ENCODE peak calls at places on chromosome 21, in nine cellular contexts. M, D, Y, K, P, S, V, R and F are unnamed samples.

GRCh38 chr21:44932366-44933181 is 7.3 kb upstream of the SLX9 start:
- DNase-seq in M (no peak), D (peak), Y (no peak), K (peak), P (peak), S (peak), V (no peak), R (no peak), F (no peak)

GRCh38 chr21:42362198-42362597 is 4.1 kb downstream of the TFF1 start:
- DNase-seq in M (no peak), D (no peak), Y (no peak), K (no peak), P (no peak), S (no peak), V (no peak), R (no peak), F (no peak)

GRCh38 chr21:43364851-43365424 is 62.0 kb downstream of the SIK1 start:
- DNase-seq in M (no peak), D (no peak), Y (no peak), K (no peak), P (no peak), S (no peak), V (no peak), R (no peak), F (no peak)

GRCh38 chr21:45153358-45154318 is 79.3 kb downstream of the ADARB1 start:
- DNase-seq in M (no peak), D (no peak), Y (peak), K (no peak), P (peak), S (no peak), V (no peak), R (no peak), F (no peak)

GRCh38 chr21:25171438-25171837 is 435.8 kb downstream of the MRPL39 start:
- DNase-seq in M (peak), D (no peak), Y (peak), K (no peak), P (peak), S (no peak), V (no peak), R (no peak), F (no peak)

GRCh38 chr21:44648557-44649311 is 2.5 kb downstream of the KRTAP10-11 start:
- DNase-seq in M (no peak), D (no peak), Y (no peak), K (no peak), P (no peak), S (no peak), V (no peak), R (no peak), F (no peak)

GRCh38 chr21:42983102-42983501 is 8.7 kb downstream of the PKNOX1 start:
- DNase-seq in M (no peak), D (no peak), Y (peak), K (no peak), P (no peak), S (no peak), V (no peak), R (no peak), F (no peak)

GRCh38 chr21:37073417-37074194 is 552 bp downstream of the TTC3 start:
- DNase-seq in M (peak), D (no peak), Y (peak), K (peak), P (peak), S (peak), V (no peak), R (peak), F (peak)

GRCh38 chr21:44267655-44268142 is 6.0 kb upstream of the DNMT3L start:
- DNase-seq in M (no peak), D (no peak), Y (no peak), K (peak), P (no peak), S (no peak), V (no peak), R (no peak), F (no peak)